ENCODE peak calls at places on chromosome 3, in ten cellular contexts. K is lower leg skin, M is HCEC 1CT, L is adrenal gland, Y is tibial artery, C is WTC11, G is activated T-cell treated with anti-CD3 and anti-CD28 coated beads for 1 hour, F is NCI-H1105, E is activated T-helper 1 cell treated with Interleukin-2 at 50 U/mL for 16 hours, U is Caco-2. I is an unnamed sample.

GRCh38 chr3:104952587-104952986 is 414.1 kb upstream of the ALCAM start:
- DNase-seq in K (no peak), M (peak; percentile 74), L (no peak), Y (no peak), C (no peak), G (no peak), F (no peak), E (no peak), U (no peak), I (no peak)

GRCh38 chr3:81425198-81425868 is 336.1 kb downstream of the GBE1 start:
- DNase-seq in K (no peak), M (no peak), L (no peak), Y (no peak), C (no peak), G (no peak), F (no peak), E (no peak), U (no peak), I (no peak)

GRCh38 chr3:14472471-14473351 is 67.4 kb downstream of the GRIP2 start:
- DNase-seq in K (no peak), M (peak; percentile 93), L (peak; percentile 81), Y (no peak), C (no peak), G (no peak), F (no peak), E (no peak), U (no peak), I (no peak)

GRCh38 chr3:175729466-175729865 is 870.3 kb downstream of the NAALADL2 start:
- DNase-seq in K (no peak), M (no peak), L (no peak), Y (no peak), C (no peak), G (no peak), F (no peak), E (no peak), U (no peak), I (no peak)

GRCh38 chr3:53171827-53172505 is 11.0 kb downstream of the PRKCD start:
- DNase-seq in K (no peak), M (no peak), L (no peak), Y (no peak), C (peak; percentile 38), G (no peak), F (no peak), E (no peak), U (no peak), I (no peak)

GRCh38 chr3:124410471-124410870 is 319.8 kb upstream of the UMPS start:
- DNase-seq in K (no peak), M (no peak), L (no peak), Y (no peak), C (no peak), G (no peak), F (no peak), E (no peak), U (no peak), I (no peak)

GRCh38 chr3:143158549-143158988 is 39.0 kb downstream of the CHST2 start:
- DNase-seq in K (no peak), M (no peak), L (no peak), Y (no peak), C (no peak), G (no peak), F (no peak), E (no peak), U (no peak), I (no peak)

GRCh38 chr3:143885803-143886427 is 37.6 kb upstream of the SLC9A9 start:
- DNase-seq in K (no peak), M (peak; percentile 49), L (peak; percentile 26), Y (no peak), C (peak; percentile 20), G (no peak), F (peak; percentile 41), E (no peak), U (no peak), I (no peak)

GRCh38 chr3:38114875-38115644 is 21.9 kb downstream of the ACAA1 start:
- DNase-seq in K (peak; percentile 65), M (no peak), L (peak; percentile 2), Y (peak; percentile 42), C (peak; percentile 4), G (no peak), F (no peak), E (no peak), U (peak; percentile 30), I (peak; percentile 66)

GRCh38 chr3:76061654-76062053 is 276.3 kb upstream of the ZNF717 start:
- DNase-seq in K (no peak), M (no peak), L (no peak), Y (no peak), C (no peak), G (no peak), F (no peak), E (no peak), U (no peak), I (no peak)

GRCh38 chr3:32880225-32880624 is 62.4 kb downstream of the TRIM71 start:
- DNase-seq in K (no peak), M (peak; percentile 13), L (no peak), Y (no peak), C (no peak), G (no peak), F (no peak), E (no peak), U (no peak), I (no peak)

GRCh38 chr3:5729852-5730251 is 542.3 kb downstream of the EDEM1 start:
- DNase-seq in K (no peak), M (no peak), L (no peak), Y (no peak), C (peak; percentile 13), G (no peak), F (no peak), E (no peak), U (no peak), I (no peak)

GRCh38 chr3:114823061-114823460 is 324.0 kb downstream of the ZBTB20 start:
- DNase-seq in K (no peak), M (no peak), L (no peak), Y (no peak), C (no peak), G (no peak), F (no peak), E (no peak), U (no peak), I (no peak)

I was measured in spleen.